ENCODE peak calls at places on chromosomes 7 and 10, in ten cellular contexts. B, D, H, C, E, W, U, X, M and J are unnamed samples.

GRCh38 chr10:113297226-113297625 is 255.6 kb upstream of the HABP2 start:
- DNase-seq in B (no peak), D (no peak), H (no peak), C (peak), E (no peak), W (no peak), U (no peak), X (no peak), M (peak), J (no peak)

GRCh38 chr10:92832121-92832520 is 16.2 kb upstream of the EXOC6 start:
- DNase-seq in B (no peak), D (no peak), H (no peak), C (no peak), E (no peak), W (no peak), U (no peak), X (no peak), M (no peak), J (no peak)

GRCh38 chr10:124157286-124157685 is 63.9 kb upstream of the CHST15 start:
- DNase-seq in B (no peak), D (no peak), H (no peak), C (no peak), E (no peak), W (no peak), U (no peak), X (no peak), M (no peak), J (no peak)

GRCh38 chr10:101217450-101218281 is 11.6 kb downstream of the LBX1 start:
- DNase-seq in B (no peak), D (no peak), H (peak), C (no peak), E (peak), W (peak), U (no peak), X (no peak), M (peak), J (no peak)

GRCh38 chr7:37732253-37732652 is 48.7 kb downstream of the GPR141 start:
- DNase-seq in B (no peak), D (peak), H (no peak), C (peak), E (no peak), W (peak), U (no peak), X (no peak), M (no peak), J (no peak)

GRCh38 chr10:119235381-119235780 is 28.0 kb downstream of the GRK5 start:
- DNase-seq in B (no peak), D (peak), H (no peak), C (peak), E (peak), W (no peak), U (no peak), X (no peak), M (peak), J (no peak)

GRCh38 chr10:103747193-103747865 is 108.0 kb downstream of the SH3PXD2A start:
- DNase-seq in B (no peak), D (no peak), H (no peak), C (no peak), E (no peak), W (no peak), U (no peak), X (no peak), M (no peak), J (no peak)

GRCh38 chr10:33876547-33877400 is 542.3 kb upstream of the NRP1 start:
- DNase-seq in B (no peak), D (no peak), H (peak), C (no peak), E (peak), W (no peak), U (no peak), X (no peak), M (no peak), J (no peak)

GRCh38 chr7:157523766-157524421 is 187.1 kb downstream of the DNAJB6 start:
- DNase-seq in B (no peak), D (no peak), H (no peak), C (no peak), E (no peak), W (no peak), U (no peak), X (no peak), M (no peak), J (no peak)

GRCh38 chr10:66234872-66235271 is 691.0 kb upstream of the LRRTM3 start:
- DNase-seq in B (no peak), D (no peak), H (no peak), C (no peak), E (no peak), W (no peak), U (no peak), X (no peak), M (peak), J (no peak)

GRCh38 chr7:2373124-2373556 is 18.5 kb downstream of the EIF3B start:
- DNase-seq in B (no peak), D (no peak), H (no peak), C (no peak), E (no peak), W (no peak), U (no peak), X (no peak), M (no peak), J (no peak)

GRCh38 chr7:92730808-92731207 is 105.6 kb downstream of the CDK6 start:
- DNase-seq in B (no peak), D (no peak), H (no peak), C (no peak), E (no peak), W (no peak), U (no peak), X (no peak), M (peak), J (no peak)

GRCh38 chr7:79711660-79712059 is 258.2 kb upstream of the MAGI2 start:
- DNase-seq in B (no peak), D (no peak), H (no peak), C (no peak), E (no peak), W (no peak), U (no peak), X (no peak), M (no peak), J (no peak)

GRCh38 chr7:128203710-128204214 is 37.3 kb upstream of the LEP start:
- DNase-seq in B (no peak), D (no peak), H (no peak), C (no peak), E (no peak), W (no peak), U (no peak), X (no peak), M (no peak), J (no peak)

GRCh38 chr10:51832652-51833383 is 133.4 kb upstream of the CSTF2T start:
- DNase-seq in B (no peak), D (no peak), H (no peak), C (peak), E (no peak), W (no peak), U (peak), X (no peak), M (peak), J (no peak)

GRCh38 chr10:29585488-29585976 is 49.2 kb downstream of the SVIL start:
- DNase-seq in B (no peak), D (peak), H (no peak), C (no peak), E (peak), W (no peak), U (no peak), X (no peak), M (peak), J (no peak)

GRCh38 chr10:49512121-49512809 is 26.7 kb downstream of the ERCC6 start:
- DNase-seq in B (no peak), D (no peak), H (peak), C (no peak), E (no peak), W (no peak), U (no peak), X (no peak), M (peak), J (no peak)

GRCh38 chr7:65554-65953 is 126.8 kb upstream of the FAM20C start:
- DNase-seq in B (no peak), D (no peak), H (no peak), C (no peak), E (peak), W (no peak), U (no peak), X (no peak), M (peak), J (no peak)

GRCh38 chr10:80924063-80924952 is 386.6 kb downstream of the SH2D4B start:
- DNase-seq in B (no peak), D (peak), H (peak), C (peak), E (peak), W (peak), U (peak), X (no peak), M (peak), J (no peak)